ENCODE peak calls at places on chromosomes 3 and 15, in nine cellular contexts. P is KBM-7, Z is hypothalamus, W is H1, O is WERI-Rb-1, R is progenitor cell of endocrine pancreas, L is neuronal stem cell, G is HFFc6, A is uterus. D is an unnamed sample.

GRCh38 chr3:190017575-190018288 is 103.0 kb downstream of the P3H2 start:
- DNase-seq in R (no peak), Z (peak), P (no peak), A (peak), L (no peak), O (peak), W (no peak), G (peak), D (no peak)

GRCh38 chr3:128775241-128775640 is 49.3 kb downstream of the RAB7A start:
- DNase-seq in A (no peak), W (no peak), R (no peak), O (no peak), G (no peak), L (no peak), Z (no peak), P (no peak), D (no peak)

GRCh38 chr3:9234191-9234590 is 15.3 kb downstream of the SRGAP3 start:
- DNase-seq in A (no peak), L (no peak), P (no peak), W (no peak), Z (no peak), R (no peak), O (no peak), G (no peak), D (no peak)

GRCh38 chr15:63565784-63566183 is 31.4 kb upstream of the FBXL22 start:
- DNase-seq in L (no peak), Z (no peak), W (no peak), P (no peak), A (no peak), G (no peak), O (no peak), R (no peak), D (no peak)

GRCh38 chr15:79943820-79944219 is 27.2 kb downstream of the BCL2A1 start:
- DNase-seq in A (no peak), G (peak), L (no peak), P (no peak), Z (no peak), R (no peak), O (no peak), W (no peak), D (no peak)

GRCh38 chr3:129104498-129105079 is 17.0 kb downstream of the RAB43 start:
- DNase-seq in O (peak), W (no peak), Z (no peak), P (no peak), R (no peak), L (no peak), A (no peak), G (no peak), D (no peak)

GRCh38 chr15:95295905-95296618 is 1034.4 kb upstream of the NR2F2 start:
- DNase-seq in A (no peak), G (no peak), Z (no peak), R (no peak), O (no peak), W (no peak), P (no peak), L (no peak), D (no peak)

GRCh38 chr15:75107509-75107904 is 84.1 kb downstream of the PPCDC start:
- DNase-seq in W (no peak), L (no peak), P (no peak), R (no peak), O (no peak), G (no peak), A (no peak), Z (no peak), D (peak)

GRCh38 chr3:5053021-5053831 is 68.9 kb upstream of the ARL8B start:
- DNase-seq in R (no peak), Z (no peak), P (peak), A (peak), O (no peak), L (no peak), W (no peak), G (peak), D (no peak)

GRCh38 chr3:9887478-9887877 is 2.9 kb upstream of the JAGN1 start:
- DNase-seq in L (no peak), Z (no peak), O (no peak), W (no peak), R (no peak), G (no peak), A (no peak), P (peak), D (no peak)

GRCh38 chr3:54176106-54176505 is 53.8 kb downstream of the CACNA2D3 start:
- DNase-seq in G (no peak), P (no peak), Z (no peak), A (no peak), R (no peak), O (no peak), W (no peak), L (no peak), D (no peak)

GRCh38 chr3:181311186-181311585 is 321.6 kb upstream of the DNAJC19 start:
- DNase-seq in L (no peak), Z (no peak), A (no peak), P (no peak), R (no peak), G (no peak), W (no peak), O (no peak), D (no peak)

GRCh38 chr3:31941230-31941632 is 39.8 kb downstream of the OSBPL10 start:
- DNase-seq in P (no peak), Z (no peak), G (no peak), R (no peak), A (no peak), O (no peak), L (no peak), W (no peak), D (no peak)